ENCODE peak calls at places on chromosomes 5 and 9, in eight cellular contexts. T is foreskin keratinocyte, O is choroid plexus epithelial cell, A is GM06990, R is progenitor cell of endocrine pancreas, E is fibroblast of mammary gland, Y is tibial artery, G is dorsolateral prefrontal cortex. C is an unnamed sample.

GRCh38 chr9:96302021-96302420 is at the start of gene HSD17B3:
- DNase-seq in T (peak; percentile 75), O (no peak), A (no peak), R (no peak), E (no peak), Y (no peak), G (no peak), C (no peak)

GRCh38 chr5:66923922-66924321 is 272.7 kb downstream of the CD180 start:
- DNase-seq in T (no peak), O (no peak), A (no peak), R (no peak), E (no peak), Y (no peak), G (no peak), C (no peak)

GRCh38 chr9:95727947-95728546 is 147.4 kb upstream of the ERCC6L2 start:
- DNase-seq in T (no peak), O (no peak), A (no peak), R (no peak), E (no peak), Y (no peak), G (no peak), C (no peak)

GRCh38 chr9:107243757-107244156 is 39.3 kb upstream of the RAD23B start:
- DNase-seq in T (peak; percentile 98), O (peak; percentile 65), A (no peak), R (no peak), E (peak; percentile 65), Y (no peak), G (no peak), C (no peak)

GRCh38 chr9:33623658-33624586 is 99.9 kb downstream of the ANKRD18B start:
- DNase-seq in T (peak; percentile 65), O (peak; percentile 79), A (peak; percentile 45), R (peak; percentile 56), E (peak; percentile 69), Y (no peak), G (peak; percentile 50), C (peak; percentile 55)

GRCh38 chr5:158384535-158385421 is 525.8 kb upstream of the CLINT1 start:
- DNase-seq in T (peak; percentile 99), O (peak; percentile 96), A (no peak), R (no peak), E (peak; percentile 99), Y (no peak), G (no peak), C (no peak)

GRCh38 chr9:18684608-18685317 is 210.8 kb downstream of the ADAMTSL1 start:
- DNase-seq in T (no peak), O (no peak), A (no peak), R (no peak), E (no peak), Y (no peak), G (no peak), C (no peak)

GRCh38 chr5:8457187-8458037 is 588.5 kb downstream of the MTRR start:
- DNase-seq in T (peak; percentile 94), O (peak; percentile 99), A (peak; percentile 87), R (no peak), E (peak; percentile 94), Y (peak; percentile 97), G (peak; percentile 91), C (peak; percentile 72)

GRCh38 chr9:14277202-14277601 is 36.7 kb downstream of the NFIB start:
- DNase-seq in T (peak; percentile 99), O (peak; percentile 86), A (no peak), R (no peak), E (peak; percentile 82), Y (no peak), G (no peak), C (no peak)

GRCh38 chr5:140868721-140869554 is at the start of gene PCDHA11:
- DNase-seq in T (peak; percentile 15), O (no peak), A (no peak), R (no peak), E (peak; percentile 12), Y (no peak), G (no peak), C (no peak)
- TF ChIP-seq CTCF in T (peak; percentile 54), O (no peak), A (no peak), R (peak; percentile 46), E (peak; percentile 30), Y (no peak), G (peak; percentile 47), C (no peak)

GRCh38 chr5:168365581-168366081 is 74.2 kb downstream of the WWC1 start:
- DNase-seq in T (peak; percentile 90), O (no peak), A (no peak), R (no peak), E (peak; percentile 77), Y (peak; percentile 38), G (peak; percentile 47), C (no peak)
- TF ChIP-seq CTCF in T (peak; percentile 74), O (peak; percentile 30), A (no peak), R (peak; percentile 47), E (peak; percentile 7), Y (no peak), G (no peak), C (no peak)

GRCh38 chr9:112086627-112087026 is 88.5 kb downstream of the SUSD1 start:
- DNase-seq in T (no peak), O (peak; percentile 64), A (no peak), R (no peak), E (peak; percentile 53), Y (no peak), G (no peak), C (no peak)

GRCh38 chr9:112081918-112082729 is 93.0 kb downstream of the SUSD1 start:
- DNase-seq in T (no peak), O (no peak), A (no peak), R (no peak), E (no peak), Y (no peak), G (no peak), C (no peak)

GRCh38 chr9:112084907-112085306 is 90.2 kb downstream of the SUSD1 start:
- DNase-seq in T (no peak), O (no peak), A (no peak), R (no peak), E (no peak), Y (no peak), G (no peak), C (no peak)

GRCh38 chr9:112087506-112087905 is 87.6 kb downstream of the SUSD1 start:
- DNase-seq in T (no peak), O (no peak), A (no peak), R (no peak), E (no peak), Y (no peak), G (no peak), C (no peak)

DNA sequence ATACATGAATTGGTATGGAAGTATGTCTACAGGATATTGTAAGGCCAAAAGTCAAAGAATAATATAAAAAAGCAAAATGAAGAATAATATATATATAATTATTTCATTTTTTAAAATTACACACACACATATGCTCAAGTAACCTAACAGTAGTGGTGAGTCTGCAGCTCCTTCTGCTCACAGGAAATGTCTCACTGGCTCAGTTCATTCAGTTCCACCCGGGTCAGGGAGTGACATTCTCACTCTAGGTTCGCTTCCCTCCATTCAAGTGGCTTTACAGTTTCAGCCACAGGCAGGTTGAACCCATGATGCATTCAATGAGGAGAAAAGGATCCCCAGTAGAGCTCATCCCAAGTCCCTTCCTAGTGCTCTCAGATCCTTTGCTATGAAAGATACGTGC is 90.8 kb downstream of the SUSD1 start:
- DNase-seq in T (no peak), O (no peak), A (no peak), R (no peak), E (no peak), Y (no peak), G (no peak), C (no peak)
- TF ChIP-seq CTCF in T (no peak), O (no peak), A (no peak), R (no peak), E (no peak), Y (no peak), G (no peak), C (no peak)

GRCh38 chr5:171610053-171610452 is 175.6 kb upstream of the SMIM23 start:
- DNase-seq in T (no peak), O (no peak), A (no peak), R (no peak), E (no peak), Y (no peak), G (no peak), C (no peak)

GRCh38 chr5:171610686-171611085 is 174.9 kb upstream of the SMIM23 start:
- DNase-seq in T (no peak), O (no peak), A (no peak), R (no peak), E (no peak), Y (no peak), G (no peak), C (no peak)

GRCh38 chr5:171607863-171608262 is 177.8 kb upstream of the SMIM23 start:
- DNase-seq in T (no peak), O (no peak), A (no peak), R (no peak), E (no peak), Y (no peak), G (no peak), C (no peak)

GRCh38 chr5:171604195-171604594 is 181.4 kb upstream of the SMIM23 start:
- DNase-seq in T (no peak), O (no peak), A (no peak), R (no peak), E (no peak), Y (no peak), G (no peak), C (no peak)

DNA sequence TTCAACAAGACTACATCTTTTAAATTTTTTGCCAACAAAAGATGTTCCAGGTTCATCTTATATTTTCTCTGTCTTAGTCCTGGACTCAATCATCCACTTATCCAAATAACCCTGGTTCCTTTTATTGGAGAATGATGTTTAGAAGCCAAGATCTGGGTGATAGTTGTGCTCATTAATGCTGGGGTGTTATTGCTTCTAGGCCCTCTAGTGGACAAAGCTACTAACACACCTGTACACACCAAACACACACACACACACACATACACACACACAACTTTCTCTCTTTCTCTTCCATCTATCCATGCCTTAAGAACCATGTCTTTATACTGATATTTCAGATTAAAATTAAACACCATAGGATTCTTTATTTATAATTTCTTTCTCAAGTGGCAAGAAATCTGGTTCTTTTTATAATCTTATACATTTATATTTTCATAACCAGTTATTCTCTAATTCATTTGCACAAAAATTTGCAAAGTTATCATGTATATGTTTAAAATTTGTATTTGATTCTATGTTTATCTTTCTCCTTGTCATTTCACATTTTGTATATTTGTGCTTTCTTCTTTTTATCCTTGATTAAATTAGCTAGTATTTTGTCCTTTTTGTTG is 179.1 kb upstream of the SMIM23 start:
- DNase-seq in T (no peak), O (peak; percentile 25), A (no peak), R (no peak), E (peak; percentile 38), Y (no peak), G (no peak), C (no peak)
- TF ChIP-seq CTCF in T (peak; percentile 65), O (peak; percentile 53), A (peak; percentile 63), R (peak; percentile 27), E (peak; percentile 63), Y (no peak), G (no peak), C (peak; percentile 30)

GRCh38 chr5:30401479-30402058 is 791.9 kb upstream of the CDH6 start:
- DNase-seq in T (peak; percentile 33), O (peak; percentile 72), A (no peak), R (peak; percentile 31), E (peak; percentile 0), Y (no peak), G (no peak), C (no peak)
- TF ChIP-seq CTCF in T (peak; percentile 66), O (peak; percentile 79), A (no peak), R (peak; percentile 80), E (no peak), Y (no peak), G (peak; percentile 36), C (no peak)

C was measured in natural killer cell.